ENCODE peak calls at places on chromosome 19, in four cellular contexts. R is astrocyte of the spinal cord, W is PC-3, D is cardiac fibroblast. V is an unnamed sample.

GRCh38 chr19:39829702-39830275 is 4.2 kb downstream of the DYRK1B start:
- DNase-seq in R (no peak), W (no peak), D (no peak), V (no peak)

GRCh38 chr19:29290853-29291252 is 77.9 kb upstream of the UQCRFS1 start:
- DNase-seq in R (no peak), W (no peak), D (no peak), V (no peak)

GRCh38 chr19:38287604-38288003 is 16.4 kb upstream of the C19orf33 start:
- DNase-seq in R (no peak), W (no peak), D (no peak), V (no peak)

GRCh38 chr19:35013047-35013819 is 13.1 kb downstream of the GRAMD1A start:
- DNase-seq in R (peak), W (peak), D (peak), V (peak)

GRCh38 chr19:41296323-41296935 is 13.5 kb upstream of the CCDC97 start:
- DNase-seq in R (no peak), W (peak), D (no peak), V (no peak)

GRCh38 chr19:35261356-35262100 is 7.2 kb upstream of the USF2 start:
- DNase-seq in R (no peak), W (no peak), D (no peak), V (no peak)

GRCh38 chr19:10364644-10365043 is 15.7 kb downstream of the TYK2 start:
- DNase-seq in R (no peak), W (no peak), D (no peak), V (no peak)

GRCh38 chr19:54107876-54108490 is 5.3 kb downstream of the NDUFA3 start:
- DNase-seq in R (no peak), W (no peak), D (no peak), V (no peak)

GRCh38 chr19:38712161-38712748 is 32.0 kb downstream of the CAPN12 start:
- DNase-seq in R (no peak), W (no peak), D (no peak), V (no peak)

GRCh38 chr19:42693760-42694350 is 46.4 kb downstream of the PSG3 start:
- DNase-seq in R (peak), W (peak), D (peak), V (peak)

GRCh38 chr19:55393362-55393761 is 7.6 kb downstream of the RPL28 start:
- DNase-seq in R (no peak), W (no peak), D (no peak), V (no peak)

GRCh38 chr19:28914173-28914572 is 298.8 kb downstream of the UQCRFS1 start:
- DNase-seq in R (no peak), W (no peak), D (no peak), V (no peak)

GRCh38 chr19:33464733-33465115 is 56.9 kb downstream of the PEPD start:
- DNase-seq in R (no peak), W (no peak), D (no peak), V (peak)

GRCh38 chr19:43594710-43595604 is 977 bp downstream of the IRGQ start:
- DNase-seq in R (peak), W (peak), D (peak), V (peak)

GRCh38 chr19:55504981-55505380 is 16.7 kb downstream of the SSC5D start:
- DNase-seq in R (no peak), W (no peak), D (no peak), V (no peak)

GRCh38 chr19:39335168-39335567 is 675 bp downstream of the GMFG start:
- DNase-seq in R (no peak), W (no peak), D (no peak), V (no peak)

GRCh38 chr19:13063461-13064091 is 39.1 kb downstream of the LYL1 start:
- DNase-seq in R (no peak), W (no peak), D (no peak), V (no peak)

GRCh38 chr19:22606212-22606553 is 27.9 kb upstream of the ZNF492 start:
- DNase-seq in R (no peak), W (no peak), D (no peak), V (no peak)

GRCh38 chr19:46860846-46861690 is at the start of gene ARHGAP35:
- DNase-seq in R (no peak), W (peak), D (peak), V (peak)

GRCh38 chr19:55437410-55437809 is 5.7 kb downstream of the SHISA7 start:
- DNase-seq in R (peak), W (peak), D (peak), V (no peak)

GRCh38 chr19:13102666-13103584 is at the start of gene LYL1:
- DNase-seq in R (no peak), W (no peak), D (no peak), V (peak)

GRCh38 chr19:55647732-55648656 is at the start of gene CCDC106:
- DNase-seq in R (peak), W (peak), D (peak), V (peak)

GRCh38 chr19:37779139-37780035 is at the start of gene ZNF573:
- DNase-seq in R (peak), W (peak), D (peak), V (peak)

GRCh38 chr19:46764817-46765291 is 18.6 kb upstream of the STRN4 start:
- DNase-seq in R (no peak), W (no peak), D (no peak), V (no peak)

GRCh38 chr19:13974073-13974472 is 21.8 kb downstream of the DCAF15 start:
- DNase-seq in R (no peak), W (peak), D (no peak), V (no peak)

GRCh38 chr19:38047048-38047435 is 140.0 kb downstream of the SIPA1L3 start:
- DNase-seq in R (no peak), W (no peak), D (no peak), V (no peak)

GRCh38 chr19:38303517-38304351 is at the start of gene C19orf33:
- DNase-seq in R (peak), W (peak), D (peak), V (no peak)

GRCh38 chr19:7497292-7497691 is 8.5 kb upstream of the PEX11G start:
- DNase-seq in R (no peak), W (no peak), D (no peak), V (no peak)

GRCh38 chr19:1266818-1267440 is 2.2 kb upstream of the CIRBP start:
- DNase-seq in R (peak), W (peak), D (no peak), V (peak)

GRCh38 chr19:1269478-1270167 is 491 bp downstream of the CIRBP start:
- DNase-seq in R (peak), W (peak), D (peak), V (peak)

GRCh38 chr19:1267441-1268391 is 1.4 kb upstream of the CIRBP start:
- DNase-seq in R (peak), W (no peak), D (peak), V (peak)

GRCh38 chr19:1269065-1269477 is at the start of gene CIRBP:
- DNase-seq in R (peak), W (peak), D (peak), V (peak)

DNA sequence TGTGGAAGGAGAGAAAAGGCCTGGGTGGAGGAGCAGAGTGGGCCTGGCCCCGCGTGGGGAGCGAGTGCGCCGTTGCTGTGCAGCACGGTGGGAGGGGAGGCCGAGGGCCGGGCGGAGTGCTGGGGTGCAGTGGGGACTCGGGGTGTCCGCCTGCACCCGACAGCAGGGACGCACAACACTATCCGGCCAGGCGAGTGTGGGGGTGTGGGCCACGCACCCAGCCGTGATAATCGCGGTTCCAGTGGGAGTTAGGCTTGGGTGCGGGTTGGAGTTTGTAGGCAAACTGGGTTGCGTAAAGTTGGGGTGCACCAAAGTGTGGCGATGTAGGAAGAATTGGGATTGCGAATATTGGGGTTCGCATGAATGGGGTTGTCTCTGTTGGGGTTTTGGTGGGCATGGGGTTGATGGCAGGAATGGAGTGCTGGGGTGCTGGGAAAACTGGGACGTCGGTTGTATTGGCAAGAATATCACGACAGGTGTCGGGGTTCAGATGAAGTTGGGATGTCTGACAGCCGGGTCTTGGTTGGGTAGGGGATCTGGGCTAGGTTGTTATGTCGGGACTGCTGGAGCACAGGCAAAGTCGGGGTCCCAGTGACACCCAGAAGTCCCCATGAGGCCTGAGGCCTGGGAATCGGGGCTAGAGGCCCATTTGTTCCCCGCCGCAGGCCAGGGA is 604 bp upstream of the CIRBP start:
- DNase-seq in R (no peak), W (no peak), D (no peak), V (peak)
- H3K4me3 ChIP-seq in R (no peak), W (no peak), D (no peak), V (no peak)

GRCh38 chr19:31516756-31517155 is 167.5 kb upstream of the TSHZ3 start:
- DNase-seq in R (no peak), W (no peak), D (no peak), V (no peak)
- H3K4me3 ChIP-seq in R (no peak), W (no peak), D (no peak), V (no peak)

GRCh38 chr19:4369109-4369887 is 25.9 kb downstream of the MPND start:
- DNase-seq in R (peak), W (no peak), D (no peak), V (no peak)
- H3K4me3 ChIP-seq in R (no peak), W (no peak), D (no peak), V (no peak)

DNA sequence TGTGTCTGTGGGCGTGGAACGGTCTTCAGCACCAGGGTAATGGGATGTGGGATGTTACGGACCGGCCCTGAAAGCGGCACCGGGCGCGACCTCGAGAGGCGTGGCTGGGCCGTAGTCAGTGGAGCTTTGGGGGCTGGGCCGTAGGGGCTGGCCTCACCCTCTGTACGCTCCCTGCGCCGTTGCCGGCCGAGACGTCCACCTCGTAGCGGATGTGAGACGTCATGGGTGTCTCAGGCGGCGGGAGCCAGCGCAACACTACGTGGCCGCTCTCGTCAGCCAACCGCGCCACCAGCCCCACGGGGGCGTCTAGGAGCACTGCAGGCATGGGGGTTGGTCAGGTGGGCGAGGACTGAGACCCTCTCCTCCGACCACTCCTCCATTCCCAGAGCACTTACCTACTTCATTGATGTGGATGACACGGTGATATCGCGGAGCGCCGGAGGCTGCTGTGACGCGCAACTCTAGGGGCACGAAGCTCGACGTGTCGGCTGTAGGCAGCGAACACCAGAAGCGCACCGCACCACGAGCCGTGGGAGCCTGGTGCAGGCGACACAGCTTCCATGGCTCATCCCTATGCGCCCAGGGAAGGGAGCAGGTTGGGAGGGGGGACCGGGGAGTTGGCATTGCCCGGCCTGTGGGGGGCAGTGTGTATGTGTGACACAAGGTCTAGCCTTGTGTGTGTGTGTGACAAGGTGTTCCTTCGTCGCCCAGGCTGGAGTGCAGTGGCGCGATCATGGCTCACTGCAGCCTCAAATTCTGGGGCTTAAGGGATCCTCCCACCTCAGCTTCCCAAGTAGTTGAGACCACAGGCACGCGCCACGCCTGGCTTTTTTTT is 2.4 kb downstream of the EPOR start:
- DNase-seq in R (peak), W (peak), D (peak), V (peak)
- H3K4me3 ChIP-seq in R (peak), W (peak), D (peak), V (peak)

GRCh38 chr19:49801401-49801888 is 11.6 kb downstream of the FUZ start:
- DNase-seq in R (no peak), W (no peak), D (no peak), V (no peak)
- H3K4me3 ChIP-seq in R (peak), W (no peak), D (peak), V (no peak)

DNA sequence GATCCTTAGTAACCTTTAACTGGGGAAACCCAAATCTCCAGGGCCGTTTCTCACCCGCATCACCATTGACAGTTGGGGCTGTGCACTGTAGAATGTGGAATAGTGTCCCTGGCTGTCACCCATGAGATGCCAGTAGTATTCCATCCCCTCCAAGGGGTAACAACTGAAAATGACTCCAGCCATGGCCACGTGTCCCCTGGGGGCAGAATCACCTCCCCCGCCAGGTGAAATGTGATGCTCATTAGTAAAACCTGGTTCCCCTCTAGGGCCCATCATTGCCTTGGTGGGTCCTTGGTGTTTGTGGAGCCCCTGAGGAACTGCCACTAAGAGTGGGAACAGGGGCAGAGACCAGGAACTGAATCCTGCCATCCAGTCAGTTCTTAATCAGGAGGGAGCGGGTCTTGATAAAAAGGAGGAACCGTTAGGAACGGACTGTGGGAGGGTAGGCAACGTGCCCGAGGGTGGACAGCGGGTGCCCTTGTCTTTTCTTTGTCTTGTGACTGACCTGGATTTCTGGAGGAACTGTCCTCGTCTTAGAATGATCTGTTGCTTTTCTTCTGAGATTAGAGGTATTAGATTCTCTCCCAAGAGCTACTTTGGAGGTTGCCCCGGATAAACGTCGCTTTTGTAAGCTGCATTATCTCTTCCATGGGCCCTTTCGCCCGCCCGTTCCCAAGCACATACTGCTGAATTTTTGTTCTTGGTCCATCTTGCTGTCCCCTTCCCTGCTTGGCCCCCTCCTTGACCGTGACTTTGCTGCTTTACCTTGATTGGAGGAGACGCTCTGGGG is 3.5 kb downstream of the MYO9B start:
- DNase-seq in R (peak), W (no peak), D (no peak), V (no peak)
- H3K4me3 ChIP-seq in R (peak), W (peak), D (peak), V (no peak)

DNA sequence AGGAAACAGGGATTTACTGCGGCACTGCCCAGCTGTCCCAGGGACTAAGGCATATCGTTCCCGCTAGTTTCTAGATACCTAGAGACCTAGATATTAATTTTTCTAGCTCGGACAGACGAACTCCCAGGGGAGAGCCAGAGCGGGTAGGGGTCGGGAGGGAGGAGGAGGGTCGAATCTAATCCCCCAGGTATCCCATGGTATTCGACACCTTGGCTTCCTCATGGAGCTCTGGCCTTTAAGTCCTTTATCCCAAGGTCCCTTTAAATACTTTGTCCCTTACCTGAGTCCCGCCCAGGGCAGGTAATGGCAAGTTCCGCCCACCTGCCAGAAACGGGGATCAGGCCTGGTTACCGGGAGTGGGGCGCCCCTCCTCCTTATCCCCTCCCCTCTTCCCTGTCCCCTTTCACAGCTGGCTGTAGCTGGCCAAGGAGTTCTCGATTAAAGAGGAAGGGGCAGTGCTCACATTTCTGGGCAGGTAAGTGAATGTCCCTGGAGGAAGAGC is at the start of gene PRRG2:
- DNase-seq in R (no peak), W (peak), D (no peak), V (no peak)
- H3K4me3 ChIP-seq in R (peak), W (peak), D (peak), V (peak)

GRCh38 chr19:6061420-6062130 is 48.7 kb downstream of the RFX2 start:
- DNase-seq in R (no peak), W (no peak), D (no peak), V (peak)
- H3K4me3 ChIP-seq in R (no peak), W (no peak), D (no peak), V (no peak)

V was measured in right lobe of liver.